ENCODE peak calls at places on chromosome 9, in ten cellular contexts. Z, O, R, W, M, D, C, T, B and X are unnamed samples.

GRCh38 chr9:121434946-121435345 is 64.7 kb downstream of the GGTA1 start:
- DNase-seq in Z (no peak), R (no peak), M (no peak), W (no peak), B (peak; percentile 33), T (peak; percentile 31), C (no peak), D (no peak), O (no peak), X (no peak)

GRCh38 chr9:13705913-13706312 is 426.4 kb upstream of the MPDZ start:
- DNase-seq in Z (no peak), R (peak; percentile 30), O (no peak), M (peak; percentile 41), C (no peak), B (no peak), T (peak; percentile 38), W (peak; percentile 86), D (no peak), X (no peak)

GRCh38 chr9:109956811-109957440 is 176.9 kb downstream of the PALM2AKAP2 start:
- DNase-seq in O (no peak), R (no peak), D (no peak), W (no peak), T (no peak), C (no peak), Z (no peak), B (no peak), M (no peak), X (no peak)

GRCh38 chr9:131273791-131274673 is 2.3 kb downstream of the FAM78A start:
- DNase-seq in O (no peak), C (no peak), B (no peak), M (no peak), R (no peak), D (no peak), W (peak; percentile 60), Z (no peak), T (no peak), X (no peak)

GRCh38 chr9:125407974-125408900 is 146.6 kb downstream of the GAPVD1 start:
- DNase-seq in T (peak; percentile 77), B (no peak), O (peak; percentile 80), R (peak; percentile 20), D (no peak), Z (peak; percentile 59), W (peak; percentile 34), M (peak; percentile 66), C (peak; percentile 36), X (peak; percentile 53)

GRCh38 chr9:87375397-87376073 is 122.1 kb upstream of the DAPK1 start:
- DNase-seq in B (no peak), W (no peak), O (no peak), T (peak; percentile 75), D (no peak), R (no peak), M (no peak), Z (no peak), C (no peak), X (peak; percentile 95)

GRCh38 chr9:37438359-37438758 is 15.9 kb downstream of the GRHPR start:
- DNase-seq in C (no peak), Z (no peak), D (no peak), O (no peak), T (no peak), B (no peak), M (no peak), R (no peak), W (no peak), X (no peak)

GRCh38 chr9:126695186-126696090 is 81.7 kb downstream of the LMX1B start:
- DNase-seq in T (no peak), D (no peak), M (no peak), Z (no peak), B (no peak), O (no peak), W (no peak), C (no peak), R (no peak), X (no peak)

GRCh38 chr9:32571969-32572899 is 725 bp downstream of the NDUFB6 start:
- DNase-seq in W (peak; percentile 48), C (no peak), M (peak; percentile 72), D (peak; percentile 67), Z (peak; percentile 66), O (peak; percentile 35), R (peak; percentile 30), T (peak; percentile 83), B (no peak), X (peak; percentile 52)

GRCh38 chr9:91151014-91151740 is 210.5 kb downstream of the AUH start:
- DNase-seq in M (peak; percentile 54), B (peak; percentile 97), R (no peak), W (no peak), T (peak; percentile 95), O (no peak), C (no peak), D (no peak), Z (no peak), X (no peak)

GRCh38 chr9:7570107-7570720 is 229.4 kb downstream of the DMAC1 start:
- DNase-seq in M (peak; percentile 59), C (no peak), T (peak; percentile 30), B (no peak), D (peak; percentile 22), W (peak; percentile 11), R (peak; percentile 18), O (peak; percentile 46), Z (peak; percentile 57), X (peak; percentile 0)

GRCh38 chr9:126398403-126399058 is 71.9 kb downstream of the MVB12B start:
- DNase-seq in W (peak; percentile 70), Z (peak; percentile 58), D (peak; percentile 27), R (peak; percentile 56), T (peak; percentile 43), M (peak; percentile 74), B (no peak), C (peak; percentile 71), O (peak; percentile 82), X (peak; percentile 36)

GRCh38 chr9:111300140-111300735 is 29.8 kb downstream of the OR2K2 start:
- DNase-seq in M (no peak), C (no peak), R (no peak), O (no peak), B (no peak), T (no peak), D (no peak), W (no peak), Z (no peak), X (no peak)

GRCh38 chr9:136864996-136865767 is 926 bp downstream of the EDF1 start:
- DNase-seq in M (no peak), W (no peak), D (no peak), O (no peak), Z (no peak), B (no peak), R (no peak), T (no peak), C (no peak), X (no peak)

GRCh38 chr9:104142799-104143553 is 48.9 kb downstream of the SMC2 start:
- DNase-seq in Z (no peak), T (no peak), O (no peak), W (no peak), D (no peak), C (no peak), B (no peak), M (no peak), R (no peak), X (no peak)

GRCh38 chr9:134297581-134297980 is 28.7 kb upstream of the RXRA start:
- DNase-seq in D (no peak), Z (no peak), T (no peak), R (no peak), O (no peak), W (no peak), C (no peak), M (no peak), B (no peak), X (no peak)

GRCh38 chr9:128098017-128098935 is 29.3 kb downstream of the PTGES2 start:
- DNase-seq in C (peak; percentile 77), O (peak; percentile 68), T (peak; percentile 99), W (peak; percentile 99), R (peak; percentile 98), M (peak; percentile 99), Z (peak; percentile 98), D (no peak), B (peak; percentile 96), X (peak; percentile 89)

GRCh38 chr9:137449931-137450537 is 8.9 kb upstream of the ENTPD8 start:
- DNase-seq in O (no peak), M (no peak), T (no peak), Z (no peak), C (no peak), W (peak; percentile 12), D (no peak), B (no peak), R (no peak), X (no peak)

GRCh38 chr9:7500521-7500920 is 299.1 kb downstream of the DMAC1 start:
- DNase-seq in R (no peak), Z (no peak), W (no peak), M (no peak), T (no peak), O (no peak), B (no peak), D (no peak), C (no peak), X (no peak)

GRCh38 chr9:130191749-130192120 is 19.5 kb downstream of the NCS1 start:
- DNase-seq in Z (no peak), C (peak; percentile 46), B (no peak), W (no peak), O (no peak), D (no peak), M (no peak), R (no peak), T (no peak), X (no peak)